ENCODE peak calls at places on chromosomes 13 and 19, in six cellular contexts. X is gastrocnemius medialis, A is left ventricle myocardium inferior, D is right lobe of liver, W is tibial artery, Z is pancreas. H is an unnamed sample.
A peak's percentile ranks its signal among the peaks of the same experiment; 100 is the strongest.

GRCh38 chr19:29668746-29669609 is 3.7 kb downstream of the PLEKHF1 start:
- DNase-seq in X (peak; percentile 56), A (no peak), D (peak; percentile 53), W (no peak), Z (no peak), H (no peak)

GRCh38 chr19:18898533-18899408 is 2.8 kb upstream of the CERS1 start:
- DNase-seq in X (no peak), A (no peak), D (no peak), W (no peak), Z (no peak), H (no peak)

GRCh38 chr13:33125821-33126570 is 109.8 kb downstream of the KL start:
- DNase-seq in X (peak; percentile 84), A (peak; percentile 61), D (peak; percentile 66), W (peak; percentile 75), Z (no peak), H (peak; percentile 81)

GRCh38 chr13:111491659-111492058 is 171.2 kb downstream of the TEX29 start:
- DNase-seq in X (no peak), A (no peak), D (no peak), W (peak; percentile 2), Z (no peak), H (peak; percentile 15)

GRCh38 chr19:13033819-13034611 is 38.7 kb downstream of the NFIX start:
- DNase-seq in X (peak; percentile 90), A (peak; percentile 86), D (peak; percentile 89), W (peak; percentile 75), Z (peak; percentile 92), H (peak; percentile 87)

GRCh38 chr13:65275838-65276630 is 1954.1 kb downstream of the PCDH9 start:
- DNase-seq in X (no peak), A (no peak), D (peak; percentile 48), W (no peak), Z (no peak), H (no peak)

GRCh38 chr13:31248361-31248760 is 48.6 kb downstream of the B3GLCT start:
- DNase-seq in X (no peak), A (no peak), D (no peak), W (no peak), Z (no peak), H (no peak)

GRCh38 chr19:16520074-16520973 is 21.9 kb downstream of the CHERP start:
- DNase-seq in X (no peak), A (no peak), D (no peak), W (no peak), Z (no peak), H (no peak)

GRCh38 chr13:41614671-41615519 is 157.5 kb downstream of the RGCC start:
- DNase-seq in X (no peak), A (no peak), D (no peak), W (no peak), Z (no peak), H (no peak)

GRCh38 chr13:26017196-26017921 is 34.5 kb downstream of the SHISA2 start:
- DNase-seq in X (no peak), A (no peak), D (no peak), W (no peak), Z (no peak), H (no peak)

GRCh38 chr19:8611391-8611883 is 922 bp upstream of the ADAMTS10 start:
- DNase-seq in X (no peak), A (no peak), D (no peak), W (peak; percentile 45), Z (no peak), H (no peak)

GRCh38 chr19:8575467-8575997 is 1.7 kb downstream of the MYO1F start:
- DNase-seq in X (no peak), A (no peak), D (no peak), W (no peak), Z (no peak), H (no peak)

GRCh38 chr13:61728468-61728867 is 312.8 kb upstream of the PCDH20 start:
- DNase-seq in X (no peak), A (no peak), D (no peak), W (no peak), Z (no peak), H (no peak)

GRCh38 chr19:49155005-49155826 is at the start of gene HRC:
- DNase-seq in X (peak; percentile 87), A (peak; percentile 76), D (no peak), W (peak; percentile 41), Z (no peak), H (no peak)

GRCh38 chr19:12800344-12800732 is 1.3 kb downstream of the PRDX2 start:
- DNase-seq in X (no peak), A (no peak), D (no peak), W (no peak), Z (no peak), H (no peak)

GRCh38 chr13:27355894-27356293 is 68.5 kb upstream of the GTF3A start:
- DNase-seq in X (no peak), A (no peak), D (no peak), W (no peak), Z (no peak), H (no peak)

GRCh38 chr13:27359203-27359821 is 65.1 kb upstream of the GTF3A start:
- DNase-seq in X (peak; percentile 30), A (peak; percentile 53), D (peak; percentile 69), W (peak; percentile 49), Z (peak; percentile 64), H (no peak)

GRCh38 chr13:27360562-27360961 is 63.9 kb upstream of the GTF3A start:
- DNase-seq in X (no peak), A (no peak), D (no peak), W (no peak), Z (no peak), H (no peak)

GRCh38 chr13:27362064-27362751 is 62.2 kb upstream of the GTF3A start:
- DNase-seq in X (peak; percentile 65), A (peak; percentile 83), D (peak; percentile 87), W (peak; percentile 86), Z (peak; percentile 92), H (peak; percentile 24)

DNA sequence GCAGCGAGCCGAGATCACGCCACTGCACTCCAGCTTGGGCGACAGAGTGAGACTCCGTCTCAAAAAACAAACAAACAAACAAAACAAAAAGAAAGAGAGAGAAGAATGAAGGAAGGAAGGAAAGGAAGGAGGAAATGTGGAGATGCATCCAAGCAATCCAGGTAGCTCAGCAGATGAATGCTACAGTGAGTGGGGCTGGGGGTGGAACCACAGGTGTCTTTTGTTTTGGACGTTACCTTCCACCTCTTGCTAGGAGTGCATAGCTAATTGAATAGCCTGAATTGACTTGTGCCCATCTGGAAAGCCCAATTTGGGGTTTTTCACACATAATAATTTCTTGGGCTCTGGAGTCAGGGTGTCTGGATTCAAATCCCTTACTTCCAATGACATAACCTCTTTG is 66.0 kb upstream of the GTF3A start:
- DNase-seq in X (no peak), A (no peak), D (no peak), W (no peak), Z (no peak), H (no peak)
- H3K4me3 ChIP-seq in X (no peak overlapping the region), A (no peak overlapping the region), D (no peak overlapping the region), W (no peak overlapping the region), Z (no peak overlapping the region), H (no peak overlapping the region)

DNA sequence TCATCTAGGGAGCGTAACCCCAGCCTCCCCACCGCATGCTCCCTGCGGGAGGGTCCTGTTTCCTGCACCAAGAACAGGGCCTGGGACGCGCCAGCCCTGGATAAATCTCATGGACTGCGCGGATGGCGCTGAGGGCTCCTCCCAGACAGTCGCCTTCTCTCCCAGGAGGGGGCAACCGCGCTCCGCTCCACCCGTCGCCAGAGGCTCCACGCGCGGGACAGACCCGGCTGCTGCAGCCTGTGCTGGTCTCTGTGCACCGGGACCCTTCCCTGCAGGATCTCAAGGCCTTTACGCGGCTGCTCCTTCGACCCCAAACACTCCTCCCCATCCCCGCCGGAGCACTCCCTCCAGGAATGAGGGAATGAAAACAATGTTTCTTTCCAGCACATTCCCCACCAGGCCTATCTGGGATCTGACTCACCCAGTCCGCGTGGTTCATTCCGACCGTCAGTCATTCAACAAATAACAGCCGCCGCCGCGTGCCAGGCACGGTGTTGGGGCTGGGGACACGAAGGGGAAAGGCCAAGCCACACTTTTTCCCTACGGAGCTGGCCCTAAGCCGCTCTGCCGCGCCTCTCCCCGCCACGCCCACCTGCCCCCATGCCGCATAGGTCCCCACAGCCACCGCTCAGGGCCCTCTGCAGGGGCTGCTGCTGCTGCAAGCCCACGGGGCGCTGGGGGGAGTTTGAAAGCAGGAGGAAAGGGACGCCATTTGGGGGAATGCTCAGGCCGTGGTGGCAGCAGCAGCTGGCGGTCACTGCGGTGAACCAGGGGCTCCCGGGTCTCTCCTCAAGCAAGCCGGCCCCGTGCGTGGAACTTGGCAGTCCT is 6.0 kb downstream of the PNMA8B start:
- DNase-seq in X (no peak), A (peak; percentile 55), D (no peak), W (peak; percentile 76), Z (peak; percentile 46), H (peak; percentile 83)
- TF ChIP-seq CTCF in X (no peak), A (peak; percentile 50), D (peak; percentile 37), W (peak; percentile 32), Z (no peak), H (peak; percentile 37)

GRCh38 chr19:58556633-58557252 is 1.7 kb downstream of the UBE2M start:
- DNase-seq in X (no peak), A (no peak), D (no peak), W (no peak), Z (no peak), H (no peak)

GRCh38 chr19:58558623-58559274 is 338 bp upstream of the UBE2M start:
- DNase-seq in X (peak; percentile 99), A (peak; percentile 99), D (peak; percentile 99), W (peak; percentile 98), Z (peak; percentile 99), H (peak; percentile 99)

GRCh38 chr19:58557253-58558065 is 952 bp downstream of the UBE2M start:
- DNase-seq in X (no peak), A (peak; percentile 13), D (no peak), W (no peak), Z (no peak), H (no peak)

GRCh38 chr19:58559275-58560006 is 1.0 kb upstream of the UBE2M start:
- DNase-seq in X (peak; percentile 92), A (peak; percentile 90), D (peak; percentile 95), W (peak; percentile 93), Z (peak; percentile 89), H (peak; percentile 95)

GRCh38 chr19:58558066-58558622 is at the start of gene UBE2M:
- DNase-seq in X (peak; percentile 43), A (peak; percentile 58), D (peak; percentile 82), W (peak; percentile 69), Z (peak; percentile 81), H (no peak)
- H3K4me1 ChIP-seq in X (peaks cover 54% of the 10 kb centered on the region), A (peaks cover 88% of the 10 kb centered on the region), D (no peaks in the 10 kb centered on the region), W (peaks cover 71% of the 10 kb centered on the region), Z (peaks cover 24% of the 10 kb centered on the region), H (peaks cover 54% of the 10 kb centered on the region)

GRCh38 chr13:50466554-50466953 is 376.9 kb downstream of the DLEU7 start:
- DNase-seq in X (no peak), A (no peak), D (no peak), W (no peak), Z (no peak), H (no peak)
- H3K4me3 ChIP-seq in X (no peak overlapping the region), A (no peak overlapping the region), D (no peak overlapping the region), W (no peak overlapping the region), Z (no peak overlapping the region), H (no peak overlapping the region)

GRCh38 chr13:73072501-73072900 is 13.7 kb downstream of the KLF5 start:
- DNase-seq in X (no peak), A (no peak), D (no peak), W (no peak), Z (no peak), H (no peak)
- TF ChIP-seq CTCF in X (no peak), A (no peak), D (no peak), W (no peak), Z (no peak), H (no peak)